ENCODE peak calls at places on chromosomes 12 and 14, in four cellular contexts. N is CD4-positive, alpha-beta T cell; C is cardiac muscle cell; U is GM13977. Y is an unnamed sample.

GRCh38 chr14:93012516-93013367 is 89.8 kb downstream of the CHGA start:
- DNase-seq in N (no peak), C (no peak), U (no peak), Y (no peak)

GRCh38 chr14:70882771-70883492 is 24.3 kb upstream of the PCNX1 start:
- DNase-seq in C (no peak), U (no peak), N (no peak), Y (no peak)

GRCh38 chr12:49985981-49986380 is 13.2 kb downstream of the AQP6 start:
- DNase-seq in C (no peak), U (no peak), N (no peak), Y (no peak)

GRCh38 chr12:93722757-93723567 is 45.8 kb downstream of the CRADD start:
- DNase-seq in N (no peak), U (no peak), C (no peak), Y (no peak)

GRCh38 chr14:65933400-65934068 is 521.0 kb downstream of the FUT8 start:
- DNase-seq in U (no peak), N (no peak), C (no peak), Y (no peak)

GRCh38 chr12:11621797-11622423 is 27.6 kb upstream of the ETV6 start:
- DNase-seq in N (peak), C (no peak), U (no peak), Y (no peak)

GRCh38 chr12:46400406-46400805 is 27.8 kb upstream of the SLC38A2 start:
- DNase-seq in N (no peak), U (no peak), C (no peak), Y (no peak)

GRCh38 chr14:73786942-73787759 is 64.5 kb upstream of the PTGR2 start:
- DNase-seq in N (peak), C (peak), U (peak), Y (peak)

GRCh38 chr12:74563927-74564326 is 26.3 kb downstream of the ATXN7L3B start:
- DNase-seq in N (no peak), C (no peak), U (no peak), Y (no peak)

GRCh38 chr12:119868992-119869391 is 8.1 kb downstream of the CIT start:
- DNase-seq in N (no peak), C (no peak), U (no peak), Y (no peak)

GRCh38 chr14:92317511-92317910 is 5.5 kb upstream of the SLC24A4 start:
- DNase-seq in C (no peak), U (no peak), N (no peak), Y (no peak)

GRCh38 chr12:27620121-27620520 is 76.1 kb upstream of the REP15 start:
- DNase-seq in C (no peak), N (no peak), U (no peak), Y (no peak)

GRCh38 chr12:47863467-47863866 is 41.3 kb downstream of the VDR start:
- DNase-seq in C (no peak), U (no peak), N (no peak), Y (no peak)

GRCh38 chr12:54010972-54011664 is 2.3 kb downstream of the HOXC8 start:
- DNase-seq in C (no peak), U (no peak), N (no peak), Y (no peak)

GRCh38 chr14:68210729-68211299 is 391.2 kb downstream of the RAD51B start:
- DNase-seq in N (peak), C (peak), U (peak), Y (no peak)

GRCh38 chr12:48286665-48287064 is 64.1 kb downstream of the ZNF641 start:
- DNase-seq in N (no peak), U (no peak), C (peak), Y (no peak)

GRCh38 chr12:119328111-119328510 is 6.4 kb upstream of the CCDC60 start:
- DNase-seq in C (peak), U (no peak), N (no peak), Y (no peak)

GRCh38 chr12:6215932-6216494 is 15.8 kb downstream of the CD9 start:
- DNase-seq in C (no peak), U (no peak), N (no peak), Y (peak)

GRCh38 chr14:90023176-90023896 is 38.5 kb upstream of the KCNK13 start:
- DNase-seq in C (no peak), N (no peak), U (no peak), Y (no peak)

GRCh38 chr14:76836029-76836630 is 9.9 kb downstream of the LRRC74A start:
- DNase-seq in N (no peak), C (no peak), U (no peak), Y (peak)

GRCh38 chr12:27343255-27344000 is 10.8 kb downstream of the BMAL2 start:
- DNase-seq in N (no peak), C (no peak), U (no peak), Y (no peak)

GRCh38 chr14:75793806-75794205 is 132.8 kb downstream of the TTLL5 start:
- DNase-seq in C (no peak), U (no peak), N (no peak), Y (no peak)

GRCh38 chr14:30751646-30752416 is 122.5 kb upstream of the COCH start:
- DNase-seq in N (peak), U (no peak), C (no peak), Y (no peak)

GRCh38 chr12:115930336-115930735 is 347.2 kb downstream of the MED13L start:
- DNase-seq in N (no peak), U (no peak), C (no peak), Y (no peak)

GRCh38 chr12:127548123-127548553 is 718.8 kb upstream of the TMEM132C start:
- DNase-seq in N (no peak), U (no peak), C (no peak), Y (no peak)

GRCh38 chr12:71938728-71939385 is at the start of gene TPH2:
- DNase-seq in U (peak), N (peak), C (peak), Y (peak)

GRCh38 chr12:10747730-10748129 is 24.6 kb upstream of the YBX3 start:
- DNase-seq in N (no peak), U (no peak), C (no peak), Y (no peak)

GRCh38 chr12:64824500-64825142 is at the start of gene TBC1D30:
- DNase-seq in N (no peak), C (peak), U (peak), Y (peak)

GRCh38 chr14:72503696-72504368 is 390.1 kb downstream of the DPF3 start:
- DNase-seq in N (no peak), C (no peak), U (no peak), Y (no peak)

GRCh38 chr12:124098887-124099286 is 125.9 kb downstream of the ZNF664 start:
- DNase-seq in N (no peak), C (no peak), U (no peak), Y (no peak)

GRCh38 chr14:68145036-68145435 is 325.5 kb downstream of the RAD51B start:
- DNase-seq in N (no peak), U (no peak), C (no peak), Y (no peak)

Y was measured in lower lobe of right lung.